ENCODE peak calls at places on chromosomes 13 and 19, in eight cellular contexts. One of them, this sample, is unnamed.

GRCh38 chr19:34213283-34213682 is 41.0 kb downstream of the LSM14A start:
- DNase-seq in lung: no peak
- DNase-seq in GM12865: no peak
- DNase-seq in A673: no peak
- DNase-seq in BJ: no peak
- DNase-seq in dorsolateral prefrontal cortex: no peak
- DNase-seq in A549: no peak
- DNase-seq in AG10803: no peak
- DNase-seq in this sample: no peak

GRCh38 chr13:42656136-42656535 is 82.2 kb downstream of the TNFSF11 start:
- DNase-seq in lung: no peak
- DNase-seq in GM12865: peak; percentile 23
- DNase-seq in A673: no peak
- DNase-seq in BJ: no peak
- DNase-seq in dorsolateral prefrontal cortex: no peak
- DNase-seq in A549: no peak
- DNase-seq in AG10803: no peak
- DNase-seq in this sample: no peak

GRCh38 chr19:16373539-16373938 is 48.9 kb downstream of the KLF2 start:
- DNase-seq in lung: no peak
- DNase-seq in GM12865: no peak
- DNase-seq in A673: no peak
- DNase-seq in BJ: no peak
- DNase-seq in dorsolateral prefrontal cortex: no peak
- DNase-seq in A549: no peak
- DNase-seq in AG10803: no peak
- DNase-seq in this sample: peak; percentile 21

GRCh38 chr13:35283856-35284255 is 192.6 kb downstream of the MAB21L1 start:
- DNase-seq in lung: no peak
- DNase-seq in GM12865: peak; percentile 18
- DNase-seq in A673: no peak
- DNase-seq in BJ: no peak
- DNase-seq in dorsolateral prefrontal cortex: no peak
- DNase-seq in A549: peak; percentile 21
- DNase-seq in AG10803: peak; percentile 22
- DNase-seq in this sample: peak; percentile 31

GRCh38 chr13:44726214-44726613 is 150.1 kb upstream of the TSC22D1 start:
- DNase-seq in lung: no peak
- DNase-seq in GM12865: no peak
- DNase-seq in A673: no peak
- DNase-seq in BJ: peak; percentile 90
- DNase-seq in dorsolateral prefrontal cortex: no peak
- DNase-seq in A549: no peak
- DNase-seq in AG10803: peak; percentile 100
- DNase-seq in this sample: peak; percentile 57

GRCh38 chr19:41324921-41325639 is 15.1 kb downstream of the CCDC97 start:
- DNase-seq in lung: no peak
- DNase-seq in GM12865: no peak
- DNase-seq in A673: no peak
- DNase-seq in BJ: no peak
- DNase-seq in dorsolateral prefrontal cortex: no peak
- DNase-seq in A549: peak; percentile 79
- DNase-seq in AG10803: peak; percentile 78
- DNase-seq in this sample: no peak

GRCh38 chr13:31441804-31442487 is 242.2 kb downstream of the B3GLCT start:
- DNase-seq in lung: no peak
- DNase-seq in GM12865: no peak
- DNase-seq in A673: no peak
- DNase-seq in BJ: no peak
- DNase-seq in dorsolateral prefrontal cortex: no peak
- DNase-seq in A549: no peak
- DNase-seq in AG10803: no peak
- DNase-seq in this sample: no peak

GRCh38 chr19:43625918-43626579 is 6.6 kb upstream of the ZNF428 start:
- DNase-seq in lung: no peak
- DNase-seq in GM12865: peak; percentile 23
- DNase-seq in A673: peak; percentile 40
- DNase-seq in BJ: no peak
- DNase-seq in dorsolateral prefrontal cortex: no peak
- DNase-seq in A549: peak; percentile 71
- DNase-seq in AG10803: no peak
- DNase-seq in this sample: no peak

GRCh38 chr13:40440990-40441820 is 225.2 kb downstream of the FOXO1 start:
- DNase-seq in lung: peak; percentile 59
- DNase-seq in GM12865: no peak
- DNase-seq in A673: no peak
- DNase-seq in BJ: no peak
- DNase-seq in dorsolateral prefrontal cortex: peak; percentile 66
- DNase-seq in A549: peak; percentile 6
- DNase-seq in AG10803: peak; percentile 37
- DNase-seq in this sample: no peak

DNA sequence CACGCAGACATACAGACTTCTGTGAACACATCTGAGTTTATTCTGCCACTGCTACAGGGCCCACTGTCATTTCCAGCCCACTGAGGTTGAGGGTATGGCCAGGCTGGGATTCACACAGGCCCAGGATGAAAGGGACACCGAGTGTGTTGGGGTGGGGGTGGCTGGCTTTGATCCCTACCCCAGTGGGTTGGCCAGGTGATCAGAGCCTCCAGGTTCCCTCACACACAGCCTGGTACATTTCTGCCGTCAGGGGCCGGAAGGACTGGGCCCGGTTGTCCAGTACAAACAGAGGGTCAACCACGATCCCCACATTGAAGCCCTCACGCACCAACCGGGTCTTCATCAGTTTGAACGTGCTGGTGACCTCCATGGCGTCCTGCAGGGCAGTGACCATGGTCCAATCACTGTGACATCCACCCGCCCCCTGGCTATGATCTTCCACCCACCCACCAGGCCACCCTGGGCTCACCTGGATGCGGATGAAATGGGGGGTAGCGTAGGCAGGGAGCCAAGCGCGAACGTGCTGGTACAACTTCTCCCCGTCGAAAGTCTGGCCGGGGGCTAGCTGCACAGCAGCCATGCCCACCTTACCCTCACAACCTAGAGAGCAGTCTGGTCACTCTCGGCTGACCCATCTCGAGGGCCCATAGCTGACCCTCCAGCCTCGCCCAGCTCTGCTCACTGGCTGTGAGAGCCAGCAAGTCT is 13.3 kb downstream of the SLC27A5 start:
- DNase-seq in lung: no peak
- DNase-seq in GM12865: peak; percentile 14
- DNase-seq in A673: no peak
- DNase-seq in BJ: no peak
- DNase-seq in dorsolateral prefrontal cortex: no peak
- DNase-seq in A549: no peak
- DNase-seq in AG10803: no peak
- DNase-seq in this sample: no peak
- H3K4me3 ChIP-seq in lung: peak overlapping the region; percentile 45
- H3K4me3 ChIP-seq in GM12865: peak overlapping the region; percentile 68
- H3K4me3 ChIP-seq in A673: peak overlapping the region; percentile 71
- H3K4me3 ChIP-seq in BJ: peak overlapping the region; percentile 44
- H3K4me3 ChIP-seq in dorsolateral prefrontal cortex: peak overlapping the region; percentile 58
- H3K4me3 ChIP-seq in A549: peak overlapping the region; percentile 61
- H3K4me3 ChIP-seq in AG10803: peak overlapping the region; percentile 64
- H3K4me3 ChIP-seq in this sample: peak overlapping the region; percentile 62

GRCh38 chr19:4723465-4724251 is at the start of gene DPP9:
- DNase-seq in lung: peak; percentile 96
- DNase-seq in GM12865: peak; percentile 100
- DNase-seq in A673: peak; percentile 99
- DNase-seq in BJ: peak; percentile 89
- DNase-seq in dorsolateral prefrontal cortex: peak; percentile 94
- DNase-seq in A549: peak; percentile 98
- DNase-seq in AG10803: peak; percentile 99
- DNase-seq in this sample: peak; percentile 94
- TF ChIP-seq CTCF in lung: no peak
- TF ChIP-seq CTCF in GM12865: no peak
- TF ChIP-seq CTCF in A673: no peak
- TF ChIP-seq CTCF in BJ: peak; percentile 26
- TF ChIP-seq CTCF in dorsolateral prefrontal cortex: peak; percentile 52
- TF ChIP-seq CTCF in A549: peak; percentile 22
- TF ChIP-seq CTCF in AG10803: peak; percentile 32
- TF ChIP-seq CTCF in this sample: no peak

GRCh38 chr19:4693471-4694121 is 23.5 kb upstream of the MYDGF start:
- DNase-seq in lung: no peak
- DNase-seq in GM12865: no peak
- DNase-seq in A673: no peak
- DNase-seq in BJ: no peak
- DNase-seq in dorsolateral prefrontal cortex: no peak
- DNase-seq in A549: no peak
- DNase-seq in AG10803: no peak
- DNase-seq in this sample: no peak

GRCh38 chr19:4692275-4693077 is 22.3 kb upstream of the MYDGF start:
- DNase-seq in lung: no peak
- DNase-seq in GM12865: no peak
- DNase-seq in A673: no peak
- DNase-seq in BJ: no peak
- DNase-seq in dorsolateral prefrontal cortex: no peak
- DNase-seq in A549: no peak
- DNase-seq in AG10803: no peak
- DNase-seq in this sample: no peak

GRCh38 chr19:4693078-4693350 is 22.9 kb upstream of the MYDGF start:
- DNase-seq in lung: no peak
- DNase-seq in GM12865: no peak
- DNase-seq in A673: no peak
- DNase-seq in BJ: no peak
- DNase-seq in dorsolateral prefrontal cortex: no peak
- DNase-seq in A549: no peak
- DNase-seq in AG10803: no peak
- DNase-seq in this sample: no peak

GRCh38 chr19:4695224-4695731 is 25.1 kb upstream of the MYDGF start:
- DNase-seq in lung: no peak
- DNase-seq in GM12865: no peak
- DNase-seq in A673: no peak
- DNase-seq in BJ: no peak
- DNase-seq in dorsolateral prefrontal cortex: peak; percentile 7
- DNase-seq in A549: no peak
- DNase-seq in AG10803: no peak
- DNase-seq in this sample: no peak

GRCh38 chr19:4694211-4694987 is 24.3 kb upstream of the MYDGF start:
- DNase-seq in lung: no peak
- DNase-seq in GM12865: no peak
- DNase-seq in A673: peak; percentile 88
- DNase-seq in BJ: peak; percentile 75
- DNase-seq in dorsolateral prefrontal cortex: peak; percentile 71
- DNase-seq in A549: peak; percentile 89
- DNase-seq in AG10803: peak; percentile 84
- DNase-seq in this sample: peak; percentile 55
- H3K4me3 ChIP-seq in lung: no peak overlapping the region
- H3K4me3 ChIP-seq in GM12865: no peak overlapping the region
- H3K4me3 ChIP-seq in A673: no peak overlapping the region
- H3K4me3 ChIP-seq in BJ: no peak overlapping the region
- H3K4me3 ChIP-seq in dorsolateral prefrontal cortex: no peak overlapping the region
- H3K4me3 ChIP-seq in A549: no peak overlapping the region
- H3K4me3 ChIP-seq in AG10803: no peak overlapping the region
- H3K4me3 ChIP-seq in this sample: no peak overlapping the region

DNA sequence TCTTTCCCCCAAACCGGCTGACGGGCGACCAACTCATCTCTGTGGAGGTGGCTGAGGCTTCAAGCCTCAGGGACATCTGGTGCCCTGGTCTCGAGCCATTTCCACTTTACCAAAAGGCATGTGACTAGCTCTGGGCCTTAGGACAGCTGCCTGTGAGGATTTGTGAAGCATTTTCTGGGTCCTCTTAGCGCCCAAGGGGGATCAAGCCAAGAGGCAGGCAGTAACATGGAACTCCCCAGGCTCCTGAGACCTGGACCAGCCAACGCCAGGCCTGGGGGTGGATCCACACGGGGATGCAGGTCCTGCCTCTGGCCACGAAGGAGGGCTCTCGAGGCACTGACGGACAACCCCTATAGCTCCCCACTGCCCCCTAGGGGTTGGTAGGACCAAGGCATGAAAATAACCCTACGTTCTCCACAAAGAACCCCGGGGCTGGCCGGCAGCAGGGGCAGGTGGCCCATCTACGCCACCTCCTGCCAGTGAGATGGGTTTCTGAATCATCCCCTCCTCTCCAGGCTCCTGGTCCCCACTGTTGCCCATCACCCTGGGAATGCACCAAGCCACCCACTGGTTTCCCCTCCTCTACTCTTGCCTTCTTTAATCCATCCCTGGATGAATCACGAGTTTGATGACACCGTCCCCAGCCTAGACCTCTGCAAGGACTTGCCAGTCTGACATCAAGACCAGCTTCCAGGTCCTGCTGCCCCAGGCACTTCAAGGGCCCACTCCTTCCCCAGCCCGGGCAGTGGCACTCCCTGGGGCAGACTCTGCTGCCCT is 7.0 kb upstream of the MYDGF start:
- DNase-seq in lung: no peak
- DNase-seq in GM12865: peak; percentile 54
- DNase-seq in A673: peak; percentile 54
- DNase-seq in BJ: no peak
- DNase-seq in dorsolateral prefrontal cortex: peak; percentile 35
- DNase-seq in A549: peak; percentile 81
- DNase-seq in AG10803: peak; percentile 60
- DNase-seq in this sample: peak; percentile 15
- TF ChIP-seq CTCF in lung: no peak
- TF ChIP-seq CTCF in GM12865: peak; percentile 46
- TF ChIP-seq CTCF in A673: peak; percentile 62
- TF ChIP-seq CTCF in BJ: peak; percentile 54
- TF ChIP-seq CTCF in dorsolateral prefrontal cortex: peak; percentile 68
- TF ChIP-seq CTCF in A549: peak; percentile 42
- TF ChIP-seq CTCF in AG10803: peak; percentile 67
- TF ChIP-seq CTCF in this sample: peak; percentile 64